ENCODE peak calls at places on chromosomes 12 and 14, in ten cellular contexts. One of them, this sample, is unnamed.

GRCh38 chr14:91216731-91217226 is 27.7 kb downstream of the GPR68 start:
- DNase-seq in T-helper 1 cell: no peak
- DNase-seq in myocyte: no peak
- DNase-seq in activated T-helper 1 cell treated with anti-CD3 and anti-CD28 coated beads, Interleukin-12 subunit alpha, Interleukin-12 subunit beta, Interleukin-2, Interleukin-4 antibody, amounts not matched to agents 30 ng/mL and 10 ng/mL and 1 ng/mL, durations not matched to agents 14 hours and 24 hours and 36 hours: no peak
- DNase-seq in AML-193: no peak
- DNase-seq in substantia nigra: no peak
- DNase-seq in sciatic nerve: no peak
- DNase-seq in iris pigment epithelial cell: no peak
- DNase-seq in cerebellar cortex: no peak
- DNase-seq in MG63: no peak
- DNase-seq in this sample: no peak

GRCh38 chr14:58243790-58244555 is 670 bp upstream of the PSMA3 start:
- DNase-seq in T-helper 1 cell: no peak
- DNase-seq in myocyte: peak
- DNase-seq in activated T-helper 1 cell treated with anti-CD3 and anti-CD28 coated beads, Interleukin-12 subunit alpha, Interleukin-12 subunit beta, Interleukin-2, Interleukin-4 antibody, amounts not matched to agents 30 ng/mL and 10 ng/mL and 1 ng/mL, durations not matched to agents 14 hours and 24 hours and 36 hours: no peak
- DNase-seq in AML-193: peak
- DNase-seq in substantia nigra: no peak
- DNase-seq in sciatic nerve: no peak
- DNase-seq in iris pigment epithelial cell: peak
- DNase-seq in cerebellar cortex: no peak
- DNase-seq in MG63: peak
- DNase-seq in this sample: no peak

GRCh38 chr14:30354439-30354838 is 204.5 kb upstream of the G2E3 start:
- DNase-seq in T-helper 1 cell: no peak
- DNase-seq in myocyte: no peak
- DNase-seq in activated T-helper 1 cell treated with anti-CD3 and anti-CD28 coated beads, Interleukin-12 subunit alpha, Interleukin-12 subunit beta, Interleukin-2, Interleukin-4 antibody, amounts not matched to agents 30 ng/mL and 10 ng/mL and 1 ng/mL, durations not matched to agents 14 hours and 24 hours and 36 hours: no peak
- DNase-seq in AML-193: no peak
- DNase-seq in substantia nigra: no peak
- DNase-seq in sciatic nerve: no peak
- DNase-seq in iris pigment epithelial cell: no peak
- DNase-seq in cerebellar cortex: no peak
- DNase-seq in MG63: no peak
- DNase-seq in this sample: no peak

GRCh38 chr14:55117816-55118441 is 11.1 kb upstream of the LGALS3 start:
- DNase-seq in T-helper 1 cell: no peak
- DNase-seq in myocyte: no peak
- DNase-seq in activated T-helper 1 cell treated with anti-CD3 and anti-CD28 coated beads, Interleukin-12 subunit alpha, Interleukin-12 subunit beta, Interleukin-2, Interleukin-4 antibody, amounts not matched to agents 30 ng/mL and 10 ng/mL and 1 ng/mL, durations not matched to agents 14 hours and 24 hours and 36 hours: no peak
- DNase-seq in AML-193: peak
- DNase-seq in substantia nigra: no peak
- DNase-seq in sciatic nerve: no peak
- DNase-seq in iris pigment epithelial cell: peak
- DNase-seq in cerebellar cortex: no peak
- DNase-seq in MG63: no peak
- DNase-seq in this sample: peak

GRCh38 chr12:47818701-47819543 is 781 bp downstream of the HDAC7 start:
- DNase-seq in T-helper 1 cell: peak
- DNase-seq in myocyte: peak
- DNase-seq in activated T-helper 1 cell treated with anti-CD3 and anti-CD28 coated beads, Interleukin-12 subunit alpha, Interleukin-12 subunit beta, Interleukin-2, Interleukin-4 antibody, amounts not matched to agents 30 ng/mL and 10 ng/mL and 1 ng/mL, durations not matched to agents 14 hours and 24 hours and 36 hours: peak
- DNase-seq in AML-193: peak
- DNase-seq in substantia nigra: peak
- DNase-seq in sciatic nerve: peak
- DNase-seq in iris pigment epithelial cell: no peak
- DNase-seq in cerebellar cortex: peak
- DNase-seq in MG63: peak
- DNase-seq in this sample: no peak

GRCh38 chr14:29222671-29223268 is 456.2 kb downstream of the FOXG1 start:
- DNase-seq in T-helper 1 cell: no peak
- DNase-seq in myocyte: peak
- DNase-seq in activated T-helper 1 cell treated with anti-CD3 and anti-CD28 coated beads, Interleukin-12 subunit alpha, Interleukin-12 subunit beta, Interleukin-2, Interleukin-4 antibody, amounts not matched to agents 30 ng/mL and 10 ng/mL and 1 ng/mL, durations not matched to agents 14 hours and 24 hours and 36 hours: no peak
- DNase-seq in AML-193: peak
- DNase-seq in substantia nigra: no peak
- DNase-seq in sciatic nerve: no peak
- DNase-seq in iris pigment epithelial cell: peak
- DNase-seq in cerebellar cortex: peak
- DNase-seq in MG63: peak
- DNase-seq in this sample: peak

GRCh38 chr12:122021822-122022392 is at the start of gene BCL7A:
- DNase-seq in T-helper 1 cell: peak
- DNase-seq in myocyte: peak
- DNase-seq in activated T-helper 1 cell treated with anti-CD3 and anti-CD28 coated beads, Interleukin-12 subunit alpha, Interleukin-12 subunit beta, Interleukin-2, Interleukin-4 antibody, amounts not matched to agents 30 ng/mL and 10 ng/mL and 1 ng/mL, durations not matched to agents 14 hours and 24 hours and 36 hours: peak
- DNase-seq in AML-193: no peak
- DNase-seq in substantia nigra: peak
- DNase-seq in sciatic nerve: peak
- DNase-seq in iris pigment epithelial cell: peak
- DNase-seq in cerebellar cortex: peak
- DNase-seq in MG63: peak
- DNase-seq in this sample: peak

GRCh38 chr14:92783813-92784431 is 10.2 kb upstream of the GOLGA5 start:
- DNase-seq in T-helper 1 cell: peak
- DNase-seq in myocyte: peak
- DNase-seq in activated T-helper 1 cell treated with anti-CD3 and anti-CD28 coated beads, Interleukin-12 subunit alpha, Interleukin-12 subunit beta, Interleukin-2, Interleukin-4 antibody, amounts not matched to agents 30 ng/mL and 10 ng/mL and 1 ng/mL, durations not matched to agents 14 hours and 24 hours and 36 hours: peak
- DNase-seq in AML-193: peak
- DNase-seq in substantia nigra: no peak
- DNase-seq in sciatic nerve: no peak
- DNase-seq in iris pigment epithelial cell: peak
- DNase-seq in cerebellar cortex: peak
- DNase-seq in MG63: no peak
- DNase-seq in this sample: peak

GRCh38 chr12:96117460-96117859 is 76.7 kb upstream of the ELK3 start:
- DNase-seq in T-helper 1 cell: no peak
- DNase-seq in myocyte: no peak
- DNase-seq in activated T-helper 1 cell treated with anti-CD3 and anti-CD28 coated beads, Interleukin-12 subunit alpha, Interleukin-12 subunit beta, Interleukin-2, Interleukin-4 antibody, amounts not matched to agents 30 ng/mL and 10 ng/mL and 1 ng/mL, durations not matched to agents 14 hours and 24 hours and 36 hours: no peak
- DNase-seq in AML-193: no peak
- DNase-seq in substantia nigra: no peak
- DNase-seq in sciatic nerve: no peak
- DNase-seq in iris pigment epithelial cell: no peak
- DNase-seq in cerebellar cortex: no peak
- DNase-seq in MG63: no peak
- DNase-seq in this sample: no peak

This sample was measured in fibroblast of the aortic adventitia.